ENCODE peak calls at places on chromosomes 6 and 20, in six cellular contexts. N is NT2/D1, K is SJSA1, A is heart left ventricle, L is neuronal stem cell, R is vagina. G is an unnamed sample. For H3K36me3, the result is how much of the 10 kb centered on the place peaks cover.

GRCh38 chr6:101391772-101392560 is 1.5 kb upstream of the GRIK2 start:
- DNase-seq in R (no peak), L (no peak), A (no peak), N (no peak), K (no peak), G (no peak)

GRCh38 chr6:28867078-28867414 is 56.7 kb downstream of the TRIM27 start:
- DNase-seq in A (no peak), L (no peak), R (no peak), K (no peak), N (no peak), G (no peak)

GRCh38 chr6:28522594-28523557 is 2.8 kb upstream of the GPX5 start:
- DNase-seq in A (no peak), R (no peak), L (no peak), K (no peak), N (no peak), G (no peak)

GRCh38 chr6:169971171-169971861 is 219.9 kb downstream of the ERMARD start:
- DNase-seq in K (no peak), R (peak), N (no peak), A (no peak), L (no peak), G (no peak)

GRCh38 chr6:140744648-140745320 is 1370.3 kb upstream of the CITED2 start:
- DNase-seq in R (no peak), A (no peak), L (no peak), N (no peak), K (peak), G (no peak)

GRCh38 chr6:89084954-89085353 is 4.4 kb downstream of the PNRC1 start:
- DNase-seq in A (no peak), N (no peak), R (no peak), L (no peak), K (no peak), G (no peak)

GRCh38 chr20:53967527-53967926 is 102.9 kb downstream of the BCAS1 start:
- DNase-seq in A (no peak), K (no peak), R (no peak), L (no peak), N (no peak), G (no peak)

GRCh38 chr20:32510601-32511357 is 74.4 kb downstream of the NOL4L start:
- DNase-seq in N (no peak), K (no peak), A (no peak), L (no peak), R (no peak), G (no peak)

GRCh38 chr6:88302769-88303230 is 136.7 kb upstream of the CNR1 start:
- DNase-seq in L (no peak), K (no peak), R (no peak), N (no peak), A (no peak), G (no peak)

GRCh38 chr20:48716086-48716485 is 111.7 kb downstream of the PREX1 start:
- DNase-seq in N (no peak), R (no peak), L (no peak), A (no peak), K (no peak), G (no peak)

GRCh38 chr20:52179331-52180166 is 12.0 kb downstream of the ZFP64 start:
- DNase-seq in K (no peak), N (no peak), L (no peak), A (no peak), R (no peak), G (no peak)

GRCh38 chr6:75449625-75450206 is 43.9 kb downstream of the FILIP1 start:
- DNase-seq in K (peak), N (no peak), R (no peak), A (no peak), L (no peak), G (no peak)

GRCh38 chr20:4038047-4038459 is 22.7 kb upstream of the RNF24 start:
- DNase-seq in R (no peak), A (peak), K (peak), L (no peak), N (no peak), G (no peak)

GRCh38 chr6:2221724-2222274 is 23.6 kb downstream of the GMDS start:
- DNase-seq in R (no peak), N (no peak), A (no peak), K (peak), L (no peak), G (no peak)

GRCh38 chr20:13183005-13183404 is 38.1 kb upstream of the ISM1 start:
- DNase-seq in N (no peak), R (no peak), A (no peak), K (peak), L (no peak), G (no peak)

GRCh38 chr20:49914310-49915117 is 815 bp downstream of the SPATA2 start:
- DNase-seq in R (no peak), K (peak), L (no peak), A (no peak), N (no peak), G (no peak)

GRCh38 chr6:132391391-132392291 is 9.6 kb downstream of the MOXD1 start:
- DNase-seq in A (peak), R (no peak), N (no peak), K (peak), L (peak), G (no peak)

GRCh38 chr6:109878291-109878690 is 99.8 kb upstream of the GPR6 start:
- DNase-seq in A (no peak), N (no peak), R (no peak), K (no peak), L (no peak), G (no peak)

GRCh38 chr6:33827546-33828451 is 24.0 kb upstream of the MLN start:
- DNase-seq in N (no peak), R (no peak), A (no peak), K (no peak), L (no peak), G (no peak)

GRCh38 chr20:56393133-56393472 is 658 bp downstream of the CSTF1 start:
- DNase-seq in R (no peak), L (no peak), K (no peak), N (no peak), A (no peak), G (no peak)

GRCh38 chr20:57033994-57034393 is 232.4 kb downstream of the BMP7 start:
- DNase-seq in K (no peak), L (no peak), A (no peak), N (no peak), R (no peak), G (no peak)

GRCh38 chr6:92150560-92150959 is 1268.8 kb downstream of the EPHA7 start:
- DNase-seq in K (no peak), N (no peak), R (no peak), L (no peak), A (no peak), G (no peak)

GRCh38 chr6:167968091-167968490 is 29.4 kb upstream of the KIF25 start:
- DNase-seq in N (peak), K (no peak), L (no peak), R (no peak), A (no peak), G (no peak)

GRCh38 chr20:63858393-63859165 is 2.7 kb upstream of the ABHD16B start:
- DNase-seq in L (peak), A (peak), K (no peak), R (no peak), N (peak), G (no peak)

GRCh38 chr6:108872001-108872974 is 24.1 kb downstream of the ARMC2 start:
- DNase-seq in R (no peak), N (no peak), L (peak), A (no peak), K (peak), G (no peak)

GRCh38 chr6:99341862-99342455 is 7.5 kb downstream of the FAXC start:
- DNase-seq in R (no peak), K (no peak), N (no peak), A (no peak), L (no peak), G (no peak)

GRCh38 chr6:70299456-70299855 is 3.4 kb downstream of the COL9A1 start:
- DNase-seq in A (no peak), N (no peak), L (no peak), K (no peak), R (no peak), G (no peak)

GRCh38 chr20:2846698-2847097 is 6.2 kb downstream of the VPS16 start:
- DNase-seq in L (no peak), K (no peak), N (no peak), R (no peak), A (no peak), G (no peak)

GRCh38 chr20:48301189-48301588 is 515.9 kb upstream of the SULF2 start:
- DNase-seq in R (no peak), A (no peak), N (no peak), K (no peak), L (no peak), G (no peak)

GRCh38 chr20:8918145-8918544 is 150.7 kb upstream of the PLCB4 start:
- DNase-seq in N (peak), L (no peak), A (no peak), K (no peak), R (no peak), G (no peak)

DNA sequence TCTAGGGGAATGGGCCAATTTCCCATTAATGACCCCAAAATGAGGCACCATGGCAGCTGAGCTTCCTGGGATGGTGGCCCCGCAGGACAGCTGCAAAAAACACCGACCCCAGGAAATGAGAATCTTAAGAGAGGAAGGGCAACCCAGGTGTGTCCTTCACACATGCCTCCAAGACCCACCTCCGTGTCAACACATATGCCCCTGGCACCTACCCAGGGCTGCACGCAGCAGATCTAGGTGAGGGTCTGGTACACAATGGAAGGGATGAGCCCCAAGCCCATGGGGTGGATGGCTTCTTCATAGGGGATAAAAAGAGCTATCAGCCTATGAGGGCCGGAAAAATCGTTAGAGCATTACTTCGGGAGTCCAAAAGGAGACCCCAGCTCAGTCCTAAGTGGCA is 9.5 kb downstream of the MTCH1 start:
- DNase-seq in A (no peak), N (no peak), K (no peak), L (no peak), R (no peak), G (no peak)
- H3K36me3 ChIP-seq in A (under half), N (half or more), K (half or more), L (half or more), R (half or more), G (under half)

GRCh38 chr6:4582506-4582905 is 193.7 kb upstream of the CDYL start:
- DNase-seq in L (no peak), K (peak), N (no peak), R (no peak), A (no peak), G (no peak)
- H3K36me3 ChIP-seq in L (under half), K (under half), N (under half), R (under half), A (under half), G (under half)

GRCh38 chr20:24657211-24657610 is 187.8 kb downstream of the SYNDIG1 start:
- DNase-seq in A (no peak), L (no peak), K (no peak), N (no peak), R (no peak), G (no peak)

GRCh38 chr20:24657878-24658620 is 188.6 kb downstream of the SYNDIG1 start:
- DNase-seq in R (no peak), A (no peak), N (no peak), L (no peak), K (no peak), G (no peak)

GRCh38 chr20:24658920-24659660 is 189.7 kb downstream of the SYNDIG1 start:
- DNase-seq in N (no peak), L (no peak), K (no peak), A (peak), R (no peak), G (no peak)

GRCh38 chr20:24654425-24654824 is 185.0 kb downstream of the SYNDIG1 start:
- DNase-seq in A (no peak), R (no peak), K (no peak), L (no peak), N (no peak), G (no peak)

GRCh38 chr20:24656391-24656790 is 187.0 kb downstream of the SYNDIG1 start:
- DNase-seq in L (no peak), K (no peak), A (no peak), R (no peak), N (no peak), G (no peak)
- H3K36me3 ChIP-seq in L (under half), K (under half), A (under half), R (under half), N (under half), G (under half)

DNA sequence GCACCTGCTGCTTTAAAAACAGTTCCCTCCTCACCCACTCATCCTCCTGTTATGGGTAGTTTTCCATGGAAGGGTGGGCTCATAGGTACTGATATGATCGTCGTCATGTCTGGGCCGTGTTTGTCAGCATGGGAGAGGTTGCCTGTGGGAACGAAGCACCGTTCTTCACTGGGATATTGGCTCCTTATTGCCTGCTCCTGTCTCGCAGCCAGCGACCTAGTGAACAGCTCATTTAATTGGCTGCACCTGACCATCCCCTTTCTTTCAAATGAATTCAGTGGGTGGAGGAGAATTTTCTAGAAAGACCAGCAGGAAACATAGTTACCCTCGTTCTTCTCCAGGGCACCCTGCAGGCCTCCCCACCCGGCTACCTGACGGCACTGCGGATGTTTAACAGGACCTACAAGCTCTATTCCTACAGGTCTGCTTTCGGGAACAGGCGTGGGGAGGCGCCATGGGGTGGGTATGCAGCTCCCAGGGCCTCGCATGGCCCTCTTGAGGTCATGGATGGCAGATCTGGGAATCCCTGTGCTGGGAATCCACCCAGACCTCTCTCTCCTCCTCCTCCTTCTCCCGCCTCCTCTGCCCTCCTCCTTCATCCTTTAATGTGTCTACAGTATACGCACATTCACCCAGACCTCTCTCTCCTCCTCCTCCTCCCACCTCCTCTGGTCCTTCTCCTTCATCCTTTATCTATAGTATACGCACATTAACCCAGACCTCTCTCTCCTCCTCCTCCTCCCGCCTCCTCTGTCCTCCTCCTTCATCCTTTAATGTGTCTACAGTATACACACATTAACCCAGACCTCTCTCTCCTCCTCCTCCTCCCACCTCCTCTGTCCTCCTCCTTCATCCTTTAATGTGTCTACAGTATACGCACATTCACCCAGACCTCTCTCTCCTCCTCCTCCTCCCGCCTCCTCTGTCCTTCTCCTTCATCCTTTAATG is 21.9 kb downstream of the ENTPD6 start:
- DNase-seq in L (no peak), R (peak), N (no peak), K (no peak), A (no peak), G (no peak)
- H3K36me3 ChIP-seq in L (under half), R (half or more), N (half or more), K (half or more), A (under half), G (under half)

G was measured in Panc1.